ENCODE peak calls at places on chromosome 9, in four cellular contexts. Y, H, R and D are unnamed samples.

GRCh38 chr9:100088202-100088601 is 10.6 kb downstream of the ERP44 start:
- DNase-seq in Y (no peak), H (peak; percentile 79), R (no peak), D (no peak)

GRCh38 chr9:119963258-119963797 is 594.1 kb upstream of the BRINP1 start:
- DNase-seq in Y (no peak), H (no peak), R (peak; percentile 10), D (no peak)

GRCh38 chr9:98808411-98808815 is 943 bp downstream of the GALNT12 start:
- DNase-seq in Y (no peak), H (peak; percentile 75), R (no peak), D (no peak)

GRCh38 chr9:95436416-95436815 is 80.4 kb downstream of the PTCH1 start:
- DNase-seq in Y (no peak), H (no peak), R (no peak), D (no peak)

GRCh38 chr9:124182741-124183140 is 75.0 kb upstream of the NEK6 start:
- DNase-seq in Y (no peak), H (no peak), R (no peak), D (no peak)

GRCh38 chr9:133054966-133055365 is 6.8 kb upstream of the CEL start:
- DNase-seq in Y (no peak), H (no peak), R (no peak), D (no peak)

GRCh38 chr9:17622749-17623148 is 43.9 kb downstream of the SH3GL2 start:
- DNase-seq in Y (no peak), H (no peak), R (no peak), D (no peak)

GRCh38 chr9:123091459-123091858 is 58.0 kb downstream of the GPR21 start:
- DNase-seq in Y (no peak), H (no peak), R (no peak), D (no peak)

GRCh38 chr9:35771524-35771923 is 17.4 kb upstream of the MSMP start:
- DNase-seq in Y (peak; percentile 64), H (peak; percentile 22), R (no peak), D (no peak)

GRCh38 chr9:137278061-137278912 is 761 bp downstream of the TOR4A start:
- DNase-seq in Y (no peak), H (peak; percentile 72), R (no peak), D (no peak)

GRCh38 chr9:113566712-113567071 is 103.2 kb downstream of the RGS3 start:
- DNase-seq in Y (no peak), H (no peak), R (no peak), D (no peak)
- TF ChIP-seq TCF7L2 in Y (no peak), H (no peak), R (no peak), D (no peak)

DNA sequence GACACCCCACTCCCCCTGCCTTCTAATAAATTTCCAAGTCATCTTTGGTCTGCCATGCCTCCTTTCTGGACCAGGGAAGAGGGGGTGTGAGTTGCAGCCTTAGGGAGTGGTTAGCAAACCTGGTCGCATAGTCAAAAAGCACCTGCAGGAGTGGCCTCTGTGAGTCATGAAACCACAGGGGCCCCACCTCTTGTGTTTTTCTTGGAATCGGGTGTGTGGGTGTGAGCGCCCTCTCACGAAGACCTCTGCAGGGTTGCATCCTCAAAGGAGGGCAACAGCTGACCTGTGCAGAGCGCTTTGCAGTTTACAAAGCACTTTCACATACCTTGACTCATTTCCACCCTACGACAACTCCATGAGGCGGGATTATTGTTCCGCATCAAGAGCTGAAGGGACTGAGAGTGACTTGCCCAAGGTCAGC is 36.8 kb upstream of the TEX48 start:
- DNase-seq in Y (no peak), H (peak; percentile 36), R (peak; percentile 88), D (no peak)
- TF ChIP-seq TCF7L2 in Y (no peak), H (no peak), R (no peak), D (no peak)

GRCh38 chr9:115198018-115198417 is 80.1 kb upstream of the TNC start:
- DNase-seq in Y (no peak), H (no peak), R (no peak), D (no peak)
- TF ChIP-seq TCF7L2 in Y (no peak), H (no peak), R (no peak), D (no peak)

GRCh38 chr9:73780916-73781315 is 629.3 kb downstream of the ANXA1 start:
- DNase-seq in Y (no peak), H (no peak), R (no peak), D (no peak)
- TF ChIP-seq TCF7L2 in Y (no peak), H (no peak), R (no peak), D (no peak)

DNA sequence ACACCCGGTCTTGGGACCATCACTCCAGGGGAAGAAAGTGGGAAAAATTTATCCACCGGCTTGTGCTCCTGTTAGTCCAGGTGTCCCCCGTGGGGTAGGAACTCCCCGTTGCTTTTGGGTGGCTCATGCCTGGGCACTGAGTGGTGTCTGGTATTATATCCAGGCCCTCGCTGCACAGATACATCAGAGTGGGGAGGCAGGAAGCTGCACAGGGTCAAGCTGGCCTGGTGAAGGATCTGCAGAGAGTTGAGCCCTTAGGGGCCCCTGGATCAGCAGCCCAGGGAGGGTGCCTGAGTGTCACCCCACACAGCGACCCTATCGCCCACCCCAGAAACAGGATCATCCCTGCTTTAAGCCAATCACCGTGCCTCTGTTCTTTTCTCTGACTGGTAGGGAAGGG is 24.4 kb upstream of the COL5A1 start:
- DNase-seq in Y (no peak), H (no peak), R (no peak), D (no peak)
- TF ChIP-seq TCF7L2 in Y (no peak), H (no peak), R (no peak), D (no peak)

DNA sequence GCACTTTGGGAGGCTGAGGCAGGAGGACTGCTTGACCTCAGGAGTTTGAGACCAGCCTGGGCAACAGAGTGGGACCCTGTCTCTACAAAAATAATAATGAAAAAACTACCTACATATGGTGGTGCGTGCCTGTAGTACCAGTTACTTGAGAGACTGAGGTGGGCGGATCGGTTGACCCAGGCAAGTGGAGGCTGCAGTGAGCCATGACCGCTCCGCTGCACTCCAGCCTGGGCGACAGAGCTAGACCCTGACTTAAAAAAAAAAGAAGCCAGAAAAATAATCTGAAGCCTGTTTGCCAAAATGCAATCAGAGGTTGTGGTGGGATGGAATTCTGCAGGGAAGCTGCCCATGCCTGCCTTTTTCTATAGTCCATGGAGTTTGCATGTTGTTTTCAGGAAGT is 50.4 kb upstream of the GGTA1 start:
- DNase-seq in Y (no peak), H (no peak), R (no peak), D (no peak)
- TF ChIP-seq TCF7L2 in Y (no peak), H (no peak), R (no peak), D (no peak)

DNA sequence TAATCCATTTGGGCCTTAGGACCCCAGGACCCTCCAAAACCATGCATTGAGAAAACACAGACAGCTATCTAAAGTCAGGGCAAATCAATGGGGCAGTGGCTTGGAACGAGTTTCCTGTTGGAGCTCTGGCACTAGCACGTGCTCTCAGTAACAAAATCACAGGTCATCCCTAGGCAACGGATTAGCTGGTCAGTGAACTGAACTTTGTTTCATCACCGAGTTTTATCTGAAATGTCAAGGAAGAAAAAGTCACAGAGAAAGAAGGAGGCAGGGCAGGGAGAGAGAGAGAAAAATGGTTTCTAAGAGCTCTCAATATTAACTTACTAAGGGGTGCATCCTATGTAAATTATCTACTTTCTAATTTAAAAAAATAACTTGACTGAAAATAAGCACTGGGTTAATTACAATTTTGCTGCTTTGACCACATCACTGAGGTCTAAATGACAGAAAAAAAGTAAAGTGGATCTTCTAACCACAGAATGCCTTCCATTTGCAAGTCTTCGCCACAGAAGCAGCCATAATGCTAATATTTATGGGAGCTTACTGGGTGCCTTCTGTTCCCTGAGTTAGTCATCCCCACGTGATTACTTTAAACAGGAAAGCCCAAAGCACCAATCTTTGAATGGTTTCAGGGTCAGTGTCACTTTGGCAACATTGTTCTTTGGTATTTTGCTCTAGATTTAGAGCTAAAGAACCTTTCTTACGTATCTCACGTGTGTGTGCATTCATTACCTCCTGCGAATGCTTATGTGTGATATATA is 503.9 kb downstream of the RASEF start:
- DNase-seq in Y (peak; percentile 33), H (no peak), R (no peak), D (no peak)
- TF ChIP-seq TCF7L2 in Y (no peak), H (no peak), R (no peak), D (no peak)